ENCODE peak calls at places on chromosomes 3 and 15, in four cellular contexts. N is HCT116, S is GM23338, R is left ventricle myocardium inferior. Z is an unnamed sample.
A peak's percentile ranks its signal among the peaks of the same experiment; 100 is the strongest.

GRCh38 chr15:43086551-43086950 is 19.3 kb downstream of the UBR1 start:
- DNase-seq in N (no peak), S (peak; percentile 7), R (no peak), Z (no peak)

GRCh38 chr15:28989239-28989830 is 103.6 kb downstream of the APBA2 start:
- DNase-seq in R (no peak), S (peak; percentile 61), N (no peak), Z (no peak)

GRCh38 chr15:43204016-43204901 is 16.6 kb downstream of the EPB42 start:
- DNase-seq in R (peak; percentile 36), S (peak; percentile 89), N (peak; percentile 36), Z (no peak)

GRCh38 chr3:129278970-129279906 is 568 bp downstream of the HMCES start:
- DNase-seq in S (peak; percentile 81), R (peak; percentile 34), N (peak; percentile 10), Z (no peak)

GRCh38 chr15:71530116-71530515 is 280.2 kb upstream of the NR2E3 start:
- DNase-seq in S (no peak), R (no peak), N (no peak), Z (no peak)

GRCh38 chr3:104279617-104280016 is 1087.1 kb upstream of the ALCAM start:
- DNase-seq in S (no peak), R (no peak), N (no peak), Z (no peak)

GRCh38 chr3:13879946-13880810 is at the start of gene WNT7A:
- DNase-seq in R (no peak), S (peak; percentile 69), N (no peak), Z (no peak)

GRCh38 chr15:68385671-68386586 is 46.0 kb downstream of the ITGA11 start:
- DNase-seq in N (no peak), R (no peak), S (no peak), Z (no peak)

GRCh38 chr3:126344380-126345041 is 12.7 kb downstream of the KLF15 start:
- DNase-seq in N (no peak), S (no peak), R (no peak), Z (no peak)

GRCh38 chr3:128232421-128233180 is 79.3 kb downstream of the EEFSEC start:
- DNase-seq in S (no peak), N (no peak), R (no peak), Z (no peak)

GRCh38 chr15:25091421-25092158 is 136.8 kb downstream of the SNRPN start:
- DNase-seq in R (no peak), S (no peak), N (no peak), Z (no peak)

GRCh38 chr3:165544432-165544831 is 292.8 kb downstream of the BCHE start:
- DNase-seq in S (no peak), R (no peak), N (no peak), Z (no peak)

GRCh38 chr3:56347219-56347871 is 120.9 kb downstream of the ERC2 start:
- DNase-seq in S (peak; percentile 96), N (no peak), R (no peak), Z (peak; percentile 55)

GRCh38 chr3:16448691-16449090 is 64.8 kb downstream of the RFTN1 start:
- DNase-seq in R (peak; percentile 70), S (peak; percentile 24), N (peak; percentile 54), Z (peak; percentile 33)

GRCh38 chr3:53588122-53588521 is 93.7 kb downstream of the CACNA1D start:
- DNase-seq in S (no peak), R (no peak), N (no peak), Z (no peak)

GRCh38 chr3:45232531-45232930 is 6.4 kb upstream of the TMEM158 start:
- DNase-seq in S (no peak), R (no peak), N (no peak), Z (no peak)

GRCh38 chr3:110069641-110070538 is 732.5 kb upstream of the DPPA4 start:
- DNase-seq in R (no peak), S (no peak), N (no peak), Z (no peak)

GRCh38 chr3:34837848-34838741 is 801.2 kb upstream of the ARPP21 start:
- DNase-seq in S (no peak), R (no peak), N (no peak), Z (no peak)

DNA sequence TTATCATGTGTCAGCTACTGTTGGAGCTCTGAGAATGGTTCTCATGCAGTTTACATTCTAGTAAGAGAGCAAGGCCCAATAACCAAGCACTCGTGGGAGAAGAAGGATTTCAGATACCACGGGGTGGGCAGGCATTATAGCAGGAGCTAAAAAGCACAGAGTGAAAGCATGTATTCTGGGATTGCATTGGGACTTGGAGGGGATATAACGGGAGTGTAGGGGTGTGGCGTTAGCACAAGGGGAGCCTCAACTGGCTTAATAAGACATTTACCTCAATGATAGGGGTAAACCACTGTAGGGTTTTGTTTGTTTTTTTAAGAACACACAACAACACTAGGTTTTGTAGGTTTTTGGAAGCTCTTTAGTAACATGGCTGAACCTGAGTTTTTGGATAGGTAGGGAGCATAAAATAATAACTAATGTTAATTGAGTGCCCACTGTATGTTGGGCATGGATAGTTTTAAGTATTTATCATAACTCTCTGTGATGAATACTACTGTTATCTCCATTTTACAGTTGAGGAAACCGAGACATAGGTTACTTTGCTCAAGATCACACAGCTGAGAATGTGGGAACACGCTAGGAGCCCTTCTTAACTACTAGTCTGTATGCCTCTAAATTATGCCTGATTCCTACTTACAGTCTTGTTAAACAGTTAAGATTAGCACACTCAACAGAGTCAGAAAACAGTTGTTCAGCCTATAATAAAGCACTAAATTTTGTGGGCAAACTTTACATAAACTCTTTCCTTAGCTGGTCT is 1.8 kb upstream of the SIAH2 start:
- DNase-seq in R (no peak), N (no peak), S (no peak), Z (no peak)
- H3K4me3 ChIP-seq in R (peak overlapping the region; percentile 88), N (peak overlapping the region; percentile 72), S (no peak overlapping the region), Z (no peak overlapping the region)

DNA sequence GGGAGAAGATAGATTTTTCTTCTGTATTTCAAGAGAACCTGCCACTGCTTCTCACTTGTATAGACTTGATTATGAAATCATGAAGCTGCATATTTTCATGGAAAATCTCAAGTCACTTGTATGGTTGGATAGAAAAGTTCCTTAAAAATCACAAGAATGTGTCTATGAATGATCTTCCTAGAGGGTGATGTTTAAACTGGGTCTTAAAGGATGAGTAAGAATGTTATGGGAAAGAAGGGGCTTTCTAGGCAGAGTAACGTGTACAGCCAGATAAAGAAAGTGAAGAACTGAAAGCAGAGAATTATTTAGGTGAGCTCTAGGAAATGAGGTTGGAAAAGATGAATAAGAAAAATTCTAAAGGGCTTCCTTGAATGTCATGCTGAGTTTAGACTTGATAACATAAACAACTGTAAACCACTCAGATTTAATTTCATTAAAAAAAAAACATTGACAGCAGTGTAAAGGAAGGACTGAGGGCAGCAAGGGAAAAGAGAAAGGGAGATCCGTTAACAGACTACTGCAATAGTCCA is 4.9 kb downstream of the CD47 start:
- DNase-seq in S (no peak), R (no peak), N (no peak), Z (no peak)
- H3K4me3 ChIP-seq in S (no peak overlapping the region), R (no peak overlapping the region), N (no peak overlapping the region), Z (no peak overlapping the region)

GRCh38 chr3:50268276-50268675 is 671 bp upstream of the SEMA3B start:
- DNase-seq in S (no peak), R (no peak), N (no peak), Z (no peak)
- H3K4me3 ChIP-seq in S (no peak overlapping the region), R (peak overlapping the region; percentile 70), N (no peak overlapping the region), Z (peak overlapping the region; percentile 49)

GRCh38 chr3:17830786-17831185 is 88.4 kb upstream of the TBC1D5 start:
- DNase-seq in S (no peak), N (no peak), R (no peak), Z (no peak)

GRCh38 chr3:17832021-17832420 is 89.6 kb upstream of the TBC1D5 start:
- DNase-seq in N (no peak), R (no peak), S (no peak), Z (no peak)

GRCh38 chr3:17825298-17825697 is 82.9 kb upstream of the TBC1D5 start:
- DNase-seq in N (no peak), S (no peak), R (no peak), Z (no peak)

GRCh38 chr3:17831366-17831765 is 88.9 kb upstream of the TBC1D5 start:
- DNase-seq in R (no peak), N (no peak), S (no peak), Z (no peak)

GRCh38 chr3:17828388-17828787 is 86.0 kb upstream of the TBC1D5 start:
- DNase-seq in S (no peak), R (no peak), N (no peak), Z (no peak)
- H3K4me3 ChIP-seq in S (no peak overlapping the region), R (no peak overlapping the region), N (no peak overlapping the region), Z (no peak overlapping the region)

GRCh38 chr3:138401834-138402233 is 32.6 kb upstream of the ESYT3 start:
- DNase-seq in S (no peak), N (no peak), R (no peak), Z (no peak)

GRCh38 chr3:138400651-138401070 is 33.8 kb upstream of the ESYT3 start:
- DNase-seq in N (no peak), S (no peak), R (no peak), Z (no peak)

GRCh38 chr3:138398791-138399575 is 35.4 kb upstream of the ESYT3 start:
- DNase-seq in R (no peak), S (no peak), N (no peak), Z (no peak)

GRCh38 chr3:138397983-138398382 is 36.4 kb upstream of the ESYT3 start:
- DNase-seq in S (no peak), N (no peak), R (no peak), Z (no peak)

DNA sequence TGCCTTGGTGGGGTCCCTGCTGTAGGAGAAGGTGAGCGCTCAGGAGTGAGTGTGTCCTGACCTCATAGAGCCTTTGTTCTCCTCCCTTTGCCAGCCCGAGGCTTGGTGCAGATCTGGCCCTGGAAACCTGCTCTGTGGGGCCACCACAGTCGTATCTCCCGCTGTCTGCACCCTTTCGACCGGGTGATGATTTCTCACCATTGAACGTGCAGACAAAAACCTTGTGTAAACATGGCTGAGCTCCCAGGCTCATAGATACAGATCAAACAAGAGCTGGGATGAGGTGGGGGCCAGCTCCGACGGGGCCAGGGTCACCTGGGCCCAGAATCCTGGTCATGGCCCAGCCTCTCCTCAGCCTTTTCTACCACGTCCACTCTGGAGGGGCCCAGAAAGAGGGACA is 34.6 kb upstream of the ESYT3 start:
- DNase-seq in S (no peak), N (no peak), R (no peak), Z (no peak)
- H3K4me3 ChIP-seq in S (no peak overlapping the region), N (no peak overlapping the region), R (no peak overlapping the region), Z (no peak overlapping the region)

GRCh38 chr15:57592426-57592825 is 722 bp downstream of the MYZAP start:
- DNase-seq in S (no peak), N (no peak), R (no peak), Z (no peak)
- H3K4me3 ChIP-seq in S (peak overlapping the region; percentile 72), N (peak overlapping the region; percentile 63), R (peak overlapping the region; percentile 88), Z (no peak overlapping the region)

GRCh38 chr3:277873-278272 is 81.3 kb downstream of the CHL1 start:
- DNase-seq in R (no peak), N (no peak), S (no peak), Z (no peak)
- H3K4me3 ChIP-seq in R (no peak overlapping the region), N (no peak overlapping the region), S (no peak overlapping the region), Z (no peak overlapping the region)

DNA sequence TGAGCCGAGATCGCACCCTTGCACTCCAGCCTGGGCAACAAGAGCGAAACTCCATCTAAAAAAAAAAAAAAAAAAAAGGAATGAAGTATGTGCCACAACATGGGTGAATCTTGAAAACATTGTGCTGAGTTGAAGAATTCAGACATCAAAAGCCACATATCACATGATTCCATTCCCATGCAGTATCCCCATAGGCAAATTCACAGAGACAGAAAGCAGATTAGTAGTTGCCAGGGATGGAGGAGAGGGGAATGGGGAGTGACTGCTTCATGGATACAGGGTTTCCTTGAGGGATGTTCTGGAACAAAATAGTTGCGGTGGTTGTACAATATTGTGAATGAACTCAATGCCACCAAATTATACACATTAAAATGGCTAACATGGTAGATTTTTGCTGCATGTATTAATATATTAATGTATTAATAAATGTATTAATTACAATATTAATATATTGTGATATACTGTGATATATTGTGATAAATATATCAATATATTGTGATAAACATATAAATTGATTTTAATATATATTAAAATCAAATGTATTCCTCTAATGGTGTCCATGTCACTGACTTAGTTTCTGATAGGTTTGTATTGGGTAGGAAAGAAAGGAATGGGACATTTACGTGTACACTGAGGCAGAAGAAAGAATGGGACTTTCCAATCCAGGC is 34.9 kb downstream of the SMAD3 start:
- DNase-seq in R (no peak), S (no peak), N (no peak), Z (no peak)
- H3K4me3 ChIP-seq in R (no peak overlapping the region), S (no peak overlapping the region), N (no peak overlapping the region), Z (no peak overlapping the region)